ENCODE peak calls at places on chromosomes 7 and 10, in six cellular contexts. One of them, this sample, is unnamed.

GRCh38 chr10:11434323-11434722 is 177.1 kb downstream of the USP6NL start:
- DNase-seq in transverse colon: no peak
- DNase-seq in fibroblast of lung: no peak
- DNase-seq in right lobe of liver: no peak
- DNase-seq in BJ: no peak
- DNase-seq in breast epithelium: no peak
- DNase-seq in this sample: no peak

GRCh38 chr7:934469-935320 is 19.8 kb downstream of the ADAP1 start:
- DNase-seq in transverse colon: peak; percentile 5
- DNase-seq in fibroblast of lung: no peak
- DNase-seq in right lobe of liver: peak; percentile 54
- DNase-seq in BJ: no peak
- DNase-seq in breast epithelium: no peak
- DNase-seq in this sample: no peak

GRCh38 chr10:76082232-76082631 is 650.8 kb downstream of the LRMDA start:
- DNase-seq in transverse colon: peak; percentile 47
- DNase-seq in fibroblast of lung: no peak
- DNase-seq in right lobe of liver: no peak
- DNase-seq in BJ: no peak
- DNase-seq in breast epithelium: no peak
- DNase-seq in this sample: no peak

GRCh38 chr7:151113344-151114150 is 27.3 kb downstream of the AGAP3 start:
- DNase-seq in transverse colon: no peak
- DNase-seq in fibroblast of lung: peak; percentile 48
- DNase-seq in right lobe of liver: no peak
- DNase-seq in BJ: peak; percentile 59
- DNase-seq in breast epithelium: no peak
- DNase-seq in this sample: peak; percentile 53

GRCh38 chr7:130392456-130392860 is 12.2 kb downstream of the CPA1 start:
- DNase-seq in transverse colon: no peak
- DNase-seq in fibroblast of lung: peak; percentile 65
- DNase-seq in right lobe of liver: no peak
- DNase-seq in BJ: no peak
- DNase-seq in breast epithelium: no peak
- DNase-seq in this sample: no peak

GRCh38 chr10:22321156-22321711 is 335 bp downstream of the BMI1 start:
- DNase-seq in transverse colon: peak; percentile 61
- DNase-seq in fibroblast of lung: peak; percentile 75
- DNase-seq in right lobe of liver: peak; percentile 82
- DNase-seq in BJ: no peak
- DNase-seq in breast epithelium: no peak
- DNase-seq in this sample: no peak

GRCh38 chr7:77426052-77426404 is 9.9 kb upstream of the GSAP start:
- DNase-seq in transverse colon: no peak
- DNase-seq in fibroblast of lung: peak; percentile 43
- DNase-seq in right lobe of liver: no peak
- DNase-seq in BJ: no peak
- DNase-seq in breast epithelium: no peak
- DNase-seq in this sample: no peak

GRCh38 chr7:157558875-157559595 is 222.2 kb downstream of the DNAJB6 start:
- DNase-seq in transverse colon: no peak
- DNase-seq in fibroblast of lung: no peak
- DNase-seq in right lobe of liver: no peak
- DNase-seq in BJ: no peak
- DNase-seq in breast epithelium: no peak
- DNase-seq in this sample: no peak

GRCh38 chr10:17548786-17549185 is 68.4 kb downstream of the HACD1 start:
- DNase-seq in transverse colon: no peak
- DNase-seq in fibroblast of lung: peak; percentile 88
- DNase-seq in right lobe of liver: no peak
- DNase-seq in BJ: no peak
- DNase-seq in breast epithelium: no peak
- DNase-seq in this sample: no peak

GRCh38 chr10:89837173-89838001 is 136.0 kb downstream of the KIF20B start:
- DNase-seq in transverse colon: peak; percentile 30
- DNase-seq in fibroblast of lung: peak; percentile 46
- DNase-seq in right lobe of liver: peak; percentile 57
- DNase-seq in BJ: no peak
- DNase-seq in breast epithelium: peak; percentile 56
- DNase-seq in this sample: no peak

GRCh38 chr7:96414931-96415292 is 93.0 kb upstream of the SLC25A13 start:
- DNase-seq in transverse colon: peak; percentile 12
- DNase-seq in fibroblast of lung: peak; percentile 48
- DNase-seq in right lobe of liver: peak; percentile 39
- DNase-seq in BJ: no peak
- DNase-seq in breast epithelium: no peak
- DNase-seq in this sample: no peak

DNA sequence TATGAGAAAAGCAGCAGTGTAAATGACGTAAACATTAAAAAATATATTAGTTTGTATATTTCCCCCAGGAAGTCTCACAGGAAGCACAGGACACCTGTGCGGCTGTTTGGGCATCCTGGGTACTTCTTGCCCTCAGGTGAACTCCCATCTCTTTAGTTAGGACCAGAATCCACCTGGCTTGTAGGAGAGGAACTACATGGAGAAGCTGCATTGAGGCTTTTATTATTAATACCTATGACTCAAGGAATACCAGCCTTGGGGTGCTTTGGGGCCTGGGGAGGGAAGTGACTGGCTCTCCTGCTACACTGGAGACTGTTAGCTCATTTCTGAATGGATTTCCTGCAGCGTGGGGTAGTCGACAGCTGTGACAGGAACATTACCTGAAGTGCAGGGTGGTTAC is 40.0 kb upstream of the GSDME start:
- DNase-seq in transverse colon: no peak
- DNase-seq in fibroblast of lung: no peak
- DNase-seq in right lobe of liver: no peak
- DNase-seq in BJ: no peak
- DNase-seq in breast epithelium: no peak
- DNase-seq in this sample: no peak
- TF ChIP-seq CTCF in transverse colon: no peak
- TF ChIP-seq CTCF in fibroblast of lung: no peak
- TF ChIP-seq CTCF in right lobe of liver: no peak
- TF ChIP-seq CTCF in BJ: no peak
- TF ChIP-seq CTCF in breast epithelium: no peak
- TF ChIP-seq CTCF in this sample: no peak

GRCh38 chr10:102775973-102776669 is 32.4 kb downstream of the WBP1L start:
- DNase-seq in transverse colon: peak; percentile 59
- DNase-seq in fibroblast of lung: peak; percentile 74
- DNase-seq in right lobe of liver: peak; percentile 73
- DNase-seq in BJ: no peak
- DNase-seq in breast epithelium: no peak
- DNase-seq in this sample: peak; percentile 69
- TF ChIP-seq CTCF in transverse colon: no peak
- TF ChIP-seq CTCF in fibroblast of lung: no peak
- TF ChIP-seq CTCF in right lobe of liver: no peak
- TF ChIP-seq CTCF in BJ: no peak
- TF ChIP-seq CTCF in breast epithelium: no peak
- TF ChIP-seq CTCF in this sample: no peak

DNA sequence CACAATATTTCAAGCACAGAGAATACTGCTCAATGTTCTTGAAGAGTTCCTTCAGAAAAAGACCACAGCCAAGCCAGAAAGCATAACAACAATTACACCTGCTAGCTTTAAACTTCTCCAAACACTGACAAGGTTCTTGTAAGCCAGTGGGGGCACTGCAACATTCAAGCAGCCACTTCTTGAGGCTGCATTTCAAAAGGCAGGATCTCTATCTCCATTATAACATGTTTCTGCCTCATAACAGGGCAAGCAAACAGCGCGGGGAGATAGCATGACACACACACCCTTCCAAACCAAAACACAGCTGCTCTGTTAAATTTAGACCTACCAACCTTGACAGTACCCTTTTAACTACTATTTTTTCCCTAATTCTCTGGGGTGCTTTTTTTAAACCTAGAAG is 30.8 kb downstream of the CHCHD3 start:
- DNase-seq in transverse colon: no peak
- DNase-seq in fibroblast of lung: peak; percentile 55
- DNase-seq in right lobe of liver: no peak
- DNase-seq in BJ: no peak
- DNase-seq in breast epithelium: no peak
- DNase-seq in this sample: no peak
- TF ChIP-seq CTCF in transverse colon: no peak
- TF ChIP-seq CTCF in fibroblast of lung: peak; percentile 19
- TF ChIP-seq CTCF in right lobe of liver: peak; percentile 14
- TF ChIP-seq CTCF in BJ: peak; percentile 36
- TF ChIP-seq CTCF in breast epithelium: no peak
- TF ChIP-seq CTCF in this sample: no peak

DNA sequence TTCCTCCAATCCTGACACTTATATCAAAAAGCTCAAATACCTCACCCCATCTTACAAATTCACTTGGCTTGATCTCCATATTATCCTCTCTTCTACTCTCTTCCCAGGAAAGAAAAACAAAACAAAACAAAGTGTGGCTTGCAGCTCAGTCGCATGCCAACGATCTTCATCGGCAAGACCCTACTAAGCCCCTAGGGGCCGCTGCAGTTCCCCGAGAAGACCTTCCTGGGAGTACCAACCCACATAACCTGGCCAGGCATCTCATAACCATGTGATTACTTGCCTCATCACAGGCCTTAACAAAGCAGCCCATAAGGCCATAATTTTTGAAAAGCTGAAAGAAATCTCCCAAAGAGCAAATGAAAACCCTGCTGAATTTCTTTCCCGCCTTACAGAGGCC is 103.7 kb downstream of the ZNF92 start:
- DNase-seq in transverse colon: no peak
- DNase-seq in fibroblast of lung: no peak
- DNase-seq in right lobe of liver: no peak
- DNase-seq in BJ: no peak
- DNase-seq in breast epithelium: no peak
- DNase-seq in this sample: no peak
- TF ChIP-seq CTCF in transverse colon: no peak
- TF ChIP-seq CTCF in fibroblast of lung: no peak
- TF ChIP-seq CTCF in right lobe of liver: peak; percentile 42
- TF ChIP-seq CTCF in BJ: peak; percentile 37
- TF ChIP-seq CTCF in breast epithelium: no peak
- TF ChIP-seq CTCF in this sample: no peak

GRCh38 chr10:126904807-126905686 is at the start of gene DOCK1:
- DNase-seq in transverse colon: peak; percentile 74
- DNase-seq in fibroblast of lung: peak; percentile 67
- DNase-seq in right lobe of liver: peak; percentile 73
- DNase-seq in BJ: no peak
- DNase-seq in breast epithelium: peak; percentile 71
- DNase-seq in this sample: no peak

GRCh38 chr10:126904493-126904806 is 778 bp upstream of the DOCK1 start:
- DNase-seq in transverse colon: no peak
- DNase-seq in fibroblast of lung: no peak
- DNase-seq in right lobe of liver: no peak
- DNase-seq in BJ: no peak
- DNase-seq in breast epithelium: peak; percentile 52
- DNase-seq in this sample: no peak

GRCh38 chr10:126898460-126898859 is 6.8 kb upstream of the DOCK1 start:
- DNase-seq in transverse colon: no peak
- DNase-seq in fibroblast of lung: no peak
- DNase-seq in right lobe of liver: no peak
- DNase-seq in BJ: no peak
- DNase-seq in breast epithelium: no peak
- DNase-seq in this sample: no peak

GRCh38 chr10:126903646-126904360 is 1.4 kb upstream of the DOCK1 start:
- DNase-seq in transverse colon: no peak
- DNase-seq in fibroblast of lung: no peak
- DNase-seq in right lobe of liver: no peak
- DNase-seq in BJ: no peak
- DNase-seq in breast epithelium: peak; percentile 38
- DNase-seq in this sample: no peak

GRCh38 chr10:126902157-126902556 is 3.1 kb upstream of the DOCK1 start:
- DNase-seq in transverse colon: no peak
- DNase-seq in fibroblast of lung: peak; percentile 82
- DNase-seq in right lobe of liver: no peak
- DNase-seq in BJ: peak; percentile 48
- DNase-seq in breast epithelium: peak; percentile 69
- DNase-seq in this sample: peak; percentile 19
- TF ChIP-seq CTCF in transverse colon: no peak
- TF ChIP-seq CTCF in fibroblast of lung: peak; percentile 30
- TF ChIP-seq CTCF in right lobe of liver: no peak
- TF ChIP-seq CTCF in BJ: peak; percentile 56
- TF ChIP-seq CTCF in breast epithelium: no peak
- TF ChIP-seq CTCF in this sample: peak; percentile 37

DNA sequence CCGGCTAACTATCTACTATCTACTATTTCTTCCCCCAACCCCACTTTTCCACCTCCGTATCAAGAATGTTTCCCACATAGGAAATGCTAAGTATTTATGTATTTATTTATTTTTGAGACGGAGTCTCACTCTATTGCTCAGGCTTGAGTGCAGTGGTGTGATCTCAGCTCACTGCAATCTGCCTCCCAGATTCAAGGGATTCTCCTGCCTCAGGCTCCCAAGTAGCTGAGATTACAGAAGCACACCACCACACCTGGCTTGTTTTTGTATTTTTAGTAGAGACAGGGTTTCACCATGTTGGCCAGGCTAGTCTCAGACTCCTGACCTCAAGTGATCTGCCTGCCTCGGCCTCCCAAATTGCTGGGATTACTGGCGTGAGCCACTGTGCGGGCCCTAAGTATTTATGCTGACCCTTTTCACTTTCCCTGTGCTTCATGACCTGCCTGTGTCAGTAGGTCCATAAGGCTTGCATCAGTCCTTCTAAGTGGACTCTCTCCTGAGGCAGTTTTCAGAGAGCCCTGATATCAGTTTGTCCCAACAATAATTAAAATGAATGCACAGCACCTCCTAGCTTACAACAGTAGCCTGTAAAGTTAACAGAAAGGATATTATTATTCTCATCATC is 25.7 kb upstream of the FBXW4 start:
- DNase-seq in transverse colon: no peak
- DNase-seq in fibroblast of lung: no peak
- DNase-seq in right lobe of liver: no peak
- DNase-seq in BJ: no peak
- DNase-seq in breast epithelium: no peak
- DNase-seq in this sample: no peak
- TF ChIP-seq CTCF in transverse colon: no peak
- TF ChIP-seq CTCF in fibroblast of lung: no peak
- TF ChIP-seq CTCF in right lobe of liver: no peak
- TF ChIP-seq CTCF in BJ: no peak
- TF ChIP-seq CTCF in breast epithelium: no peak
- TF ChIP-seq CTCF in this sample: no peak

DNA sequence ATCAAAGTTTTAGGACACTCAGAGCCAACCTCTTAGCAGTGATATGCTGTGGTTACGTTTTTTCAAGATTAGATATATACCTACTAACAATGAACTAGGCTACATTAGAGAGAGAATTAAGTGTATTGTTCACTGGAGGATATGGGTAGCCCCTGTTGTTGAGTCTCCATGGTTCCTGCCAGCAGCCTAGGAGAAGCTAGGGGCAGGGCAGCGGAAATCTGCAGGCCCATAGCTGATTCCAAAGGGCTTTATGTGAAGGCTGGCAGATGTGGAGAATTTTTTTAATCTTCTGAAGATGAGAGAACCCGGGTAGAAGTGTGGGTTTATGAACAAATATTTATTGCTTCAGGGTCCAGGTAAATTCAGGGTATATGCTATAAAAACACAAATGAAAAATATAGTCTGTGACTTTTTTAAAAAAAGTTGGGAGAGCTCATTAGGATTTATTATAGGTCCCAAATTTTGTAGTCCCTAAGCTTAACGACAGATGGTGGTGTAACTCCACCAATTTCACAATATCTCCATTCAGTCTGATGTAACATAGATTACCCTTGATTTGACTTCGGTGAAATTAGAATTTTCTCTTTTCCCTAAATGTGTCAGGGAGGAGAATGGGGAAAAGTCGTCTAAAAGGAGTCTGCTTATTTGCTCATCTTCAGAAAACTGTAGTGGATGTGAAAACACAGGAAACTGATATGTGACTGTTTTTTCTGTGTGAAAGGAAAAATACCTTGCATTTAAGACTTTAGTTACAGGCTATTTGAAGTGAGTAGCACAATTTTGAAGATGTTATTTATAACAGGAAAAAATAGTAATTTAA is 163.0 kb upstream of the PPP1R3A start:
- DNase-seq in transverse colon: no peak
- DNase-seq in fibroblast of lung: peak; percentile 89
- DNase-seq in right lobe of liver: no peak
- DNase-seq in BJ: peak; percentile 25
- DNase-seq in breast epithelium: no peak
- DNase-seq in this sample: peak; percentile 7
- TF ChIP-seq CTCF in transverse colon: peak; percentile 73
- TF ChIP-seq CTCF in fibroblast of lung: peak; percentile 31
- TF ChIP-seq CTCF in right lobe of liver: peak; percentile 67
- TF ChIP-seq CTCF in BJ: peak; percentile 37
- TF ChIP-seq CTCF in breast epithelium: peak; percentile 52
- TF ChIP-seq CTCF in this sample: no peak